ENCODE peak calls at places on chromosome 3, in nine cellular contexts. B is BJ, S is transverse colon, X is fibroblast of lung, Q is IMR-90, D is AG09319, L is choroid plexus epithelial cell, R is astrocyte of the cerebellum, A is DND-41. Y is an unnamed sample.

GRCh38 chr3:24378313-24378712 is 116.3 kb downstream of the THRB start:
- DNase-seq in Q (no peak), X (no peak), S (no peak), A (no peak), D (no peak), R (no peak), L (no peak), B (no peak), Y (no peak)

GRCh38 chr3:141485578-141486415 is 1.0 kb upstream of the RASA2 start:
- DNase-seq in Q (peak; percentile 76), X (peak; percentile 88), R (no peak), A (no peak), L (peak; percentile 61), B (peak; percentile 47), D (no peak), S (no peak), Y (peak; percentile 64)

GRCh38 chr3:130715616-130716015 is 31.0 kb downstream of the PIK3R4 start:
- DNase-seq in Q (no peak), S (no peak), R (no peak), A (no peak), D (no peak), X (no peak), L (no peak), B (no peak), Y (no peak)

GRCh38 chr3:37668831-37669610 is 192.7 kb upstream of the CTDSPL start:
- DNase-seq in D (no peak), R (no peak), S (peak; percentile 65), Q (no peak), A (no peak), X (no peak), B (no peak), L (no peak), Y (no peak)

GRCh38 chr3:84893211-84893610 is 65.6 kb upstream of the CADM2 start:
- DNase-seq in X (no peak), D (no peak), Q (no peak), L (no peak), A (no peak), S (no peak), B (no peak), R (no peak), Y (no peak)

GRCh38 chr3:24242012-24242698 is 252.5 kb downstream of the THRB start:
- DNase-seq in L (peak; percentile 67), Q (peak; percentile 45), S (no peak), R (peak; percentile 89), A (no peak), D (peak; percentile 81), X (peak; percentile 89), B (no peak), Y (no peak)

GRCh38 chr3:110576962-110577361 is 494.7 kb upstream of the NECTIN3 start:
- DNase-seq in A (no peak), B (peak; percentile 92), L (peak; percentile 89), R (peak; percentile 65), S (no peak), X (peak; percentile 92), Q (peak; percentile 92), D (peak; percentile 87), Y (peak; percentile 51)

GRCh38 chr3:146865175-146865755 is 260.1 kb upstream of the PLSCR5 start:
- DNase-seq in L (no peak), Q (no peak), X (no peak), D (no peak), B (no peak), R (no peak), S (no peak), A (no peak), Y (no peak)

GRCh38 chr3:194196876-194197275 is 60.9 kb downstream of the HES1 start:
- DNase-seq in R (no peak), X (peak; percentile 52), S (no peak), L (no peak), B (no peak), D (no peak), A (no peak), Q (no peak), Y (no peak)

GRCh38 chr3:72345237-72345878 is 502.9 kb downstream of the SHQ1 start:
- DNase-seq in D (no peak), R (no peak), X (peak; percentile 73), B (peak; percentile 37), A (peak; percentile 22), L (no peak), S (no peak), Q (no peak), Y (no peak)

GRCh38 chr3:24196526-24196925 is 251.4 kb downstream of the NR1D2 start:
- DNase-seq in X (peak; percentile 84), Q (no peak), S (no peak), D (peak; percentile 77), A (no peak), R (peak; percentile 66), B (peak; percentile 77), L (peak; percentile 24), Y (no peak)

GRCh38 chr3:190926619-190927018 is 64.1 kb upstream of the GMNC start:
- DNase-seq in B (no peak), S (no peak), L (no peak), D (no peak), Q (no peak), A (no peak), R (no peak), X (no peak), Y (no peak)

GRCh38 chr3:148078659-148079058 is 619.0 kb upstream of the AGTR1 start:
- DNase-seq in S (no peak), B (no peak), Q (no peak), R (no peak), A (no peak), L (peak; percentile 44), D (no peak), X (peak; percentile 14), Y (no peak)

GRCh38 chr3:42351221-42351620 is 59.2 kb downstream of the LYZL4 start:
- DNase-seq in S (no peak), Q (peak; percentile 4), A (no peak), L (peak; percentile 60), X (peak; percentile 65), R (peak; percentile 68), D (no peak), B (peak; percentile 2), Y (no peak)

GRCh38 chr3:52176188-52176752 is 21.7 kb upstream of the ALAS1 start:
- DNase-seq in A (no peak), L (no peak), Q (no peak), R (no peak), S (no peak), D (no peak), B (no peak), X (no peak), Y (no peak)

GRCh38 chr3:38153986-38154608 is 11.2 kb upstream of the OXSR1 start:
- DNase-seq in A (no peak), Q (peak; percentile 80), L (peak; percentile 86), S (no peak), X (peak; percentile 37), R (no peak), D (peak; percentile 63), B (peak; percentile 46), Y (peak; percentile 54)

GRCh38 chr3:184335661-184336483 is 1.5 kb upstream of the FAM131A start:
- DNase-seq in X (peak; percentile 76), B (no peak), A (peak; percentile 80), S (peak; percentile 92), L (peak; percentile 83), D (no peak), R (no peak), Q (peak; percentile 78), Y (peak; percentile 97)

GRCh38 chr3:43181202-43181910 is 75.5 kb upstream of the POMGNT2 start:
- DNase-seq in L (no peak), D (no peak), S (peak; percentile 47), Q (no peak), A (no peak), B (no peak), X (no peak), R (no peak), Y (peak; percentile 45)

GRCh38 chr3:11566478-11566877 is 77.2 kb downstream of the VGLL4 start:
- DNase-seq in X (no peak), A (no peak), R (no peak), L (no peak), B (no peak), S (no peak), Q (no peak), D (no peak), Y (no peak)

GRCh38 chr3:104856743-104857142 is 510.0 kb upstream of the ALCAM start:
- DNase-seq in S (no peak), A (no peak), R (no peak), D (no peak), X (no peak), L (no peak), Q (peak; percentile 22), B (no peak), Y (no peak)

GRCh38 chr3:134464693-134465385 is 20.9 kb downstream of the ANAPC13 start:
- DNase-seq in D (no peak), L (no peak), B (no peak), Q (no peak), R (no peak), X (no peak), S (no peak), A (no peak), Y (no peak)
- TF ChIP-seq CTCF in D (no peak), L (no peak), B (no peak), Q (no peak), R (peak; percentile 12), X (no peak), S (no peak), A (no peak), Y (no peak)

GRCh38 chr3:116517308-116517707 is 72.0 kb upstream of the LSAMP start:
- DNase-seq in B (no peak), X (peak; percentile 0), A (no peak), D (no peak), S (no peak), L (peak; percentile 4), Q (peak; percentile 4), R (no peak), Y (peak; percentile 3)
- TF ChIP-seq CTCF in B (no peak), X (no peak), A (peak; percentile 10), D (no peak), S (no peak), L (no peak), Q (no peak), R (no peak), Y (no peak)

GRCh38 chr3:58291671-58292338 is 14.2 kb upstream of the RPP14 start:
- DNase-seq in B (no peak), R (no peak), S (no peak), D (no peak), A (no peak), X (no peak), Q (no peak), L (no peak), Y (no peak)
- TF ChIP-seq CTCF in B (no peak), R (no peak), S (no peak), D (no peak), A (no peak), X (no peak), Q (no peak), L (no peak), Y (no peak)

DNA sequence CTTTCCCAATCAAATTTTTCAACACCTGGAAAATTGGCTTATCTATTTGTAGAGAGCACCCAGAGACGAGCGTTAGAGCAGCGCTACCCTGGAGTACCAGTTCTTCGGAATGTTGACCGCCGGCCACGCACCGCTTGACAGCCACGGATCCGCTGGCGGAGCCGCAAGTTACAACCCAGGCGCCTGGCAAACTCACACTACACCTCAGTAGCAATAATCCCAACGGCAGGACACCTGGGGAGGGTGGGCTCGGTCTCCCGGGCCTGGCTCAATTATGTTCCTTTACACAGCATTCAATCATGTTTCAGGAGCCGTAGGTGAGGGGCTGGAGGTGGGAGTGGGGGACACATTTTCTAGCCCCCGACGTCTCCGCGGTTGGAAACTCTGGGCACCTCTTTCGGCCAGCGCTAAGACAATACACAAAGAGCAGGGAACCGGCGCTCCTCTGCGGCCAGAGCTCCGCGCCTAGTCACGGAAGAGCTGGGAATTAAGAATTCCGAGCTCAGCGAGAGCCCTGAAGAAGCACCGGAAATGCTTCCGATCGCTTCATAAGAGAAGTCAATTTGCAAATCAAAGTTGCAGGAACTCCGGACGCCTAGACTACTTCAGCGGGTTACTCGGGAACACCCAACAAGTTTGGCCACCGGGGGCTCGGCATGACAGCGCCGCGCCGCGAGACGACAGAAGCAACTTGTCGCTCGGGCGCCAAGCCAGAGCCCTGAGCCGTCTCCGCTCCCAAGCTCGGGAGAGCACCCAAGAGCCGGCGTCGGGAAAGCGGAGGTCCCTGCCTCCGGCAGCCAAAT is 1.0 kb downstream of the MB21D2 start:
- DNase-seq in L (peak; percentile 75), X (peak; percentile 76), R (no peak), S (peak; percentile 60), B (no peak), D (no peak), Q (peak; percentile 73), A (no peak), Y (peak; percentile 79)
- TF ChIP-seq CTCF in L (no peak), X (no peak), R (no peak), S (no peak), B (no peak), D (peak; percentile 3), Q (no peak), A (no peak), Y (no peak)

Y was measured in Calu3.